ENCODE peak calls at places on chromosomes 2 and 18, in seven cellular contexts. D, F, M, C, X, L and Q are unnamed samples.

GRCh38 chr2:109340381-109340780 is 211.4 kb downstream of the SH3RF3 start:
- DNase-seq in M (no peak), F (no peak), X (no peak), D (no peak), L (no peak), C (no peak), Q (no peak)

GRCh38 chr2:72040629-72041403 is 106.8 kb downstream of the CYP26B1 start:
- DNase-seq in M (no peak), X (no peak), L (no peak), D (no peak), F (no peak), C (peak; percentile 60), Q (no peak)

GRCh38 chr2:222903234-222904220 is 42.7 kb downstream of the ACSL3 start:
- DNase-seq in X (peak; percentile 23), D (peak; percentile 81), C (peak; percentile 42), M (no peak), F (no peak), L (peak; percentile 63), Q (peak; percentile 61)

GRCh38 chr2:223711596-223712326 is 109.6 kb upstream of the SCG2 start:
- DNase-seq in F (no peak), M (no peak), L (no peak), X (no peak), D (no peak), C (no peak), Q (no peak)

GRCh38 chr2:47907097-47907781 is 941 bp upstream of the FBXO11 start:
- DNase-seq in F (peak; percentile 55), D (no peak), C (no peak), L (no peak), M (no peak), X (peak; percentile 20), Q (peak; percentile 70)

GRCh38 chr2:201496785-201497184 is 45.2 kb downstream of the STRADB start:
- DNase-seq in X (no peak), M (no peak), F (no peak), C (no peak), L (no peak), D (no peak), Q (no peak)

GRCh38 chr2:60299179-60299578 is 254.3 kb downstream of the BCL11A start:
- DNase-seq in L (no peak), F (no peak), C (no peak), X (no peak), M (no peak), D (no peak), Q (no peak)

GRCh38 chr2:173193925-173194324 is 118.3 kb downstream of the MAP3K20 start:
- DNase-seq in X (no peak), D (peak; percentile 27), M (no peak), L (no peak), F (no peak), C (no peak), Q (no peak)

GRCh38 chr2:234421-234820 is 29.4 kb downstream of the SH3YL1 start:
- DNase-seq in C (no peak), L (no peak), M (no peak), X (no peak), F (no peak), D (no peak), Q (no peak)

GRCh38 chr2:173048901-173049661 is 26.6 kb upstream of the MAP3K20 start:
- DNase-seq in X (no peak), L (peak; percentile 22), C (peak; percentile 89), F (no peak), M (no peak), D (peak; percentile 99), Q (peak; percentile 49)

GRCh38 chr2:33409417-33409955 is 67.0 kb upstream of the RASGRP3 start:
- DNase-seq in L (no peak), F (no peak), M (no peak), C (peak; percentile 33), X (no peak), D (no peak), Q (no peak)

GRCh38 chr2:159508140-159508539 is 108.2 kb downstream of the BAZ2B start:
- DNase-seq in F (no peak), C (no peak), M (no peak), L (no peak), X (no peak), D (no peak), Q (no peak)

GRCh38 chr2:194706179-194706578 is 950.8 kb upstream of the SLC39A10 start:
- DNase-seq in X (no peak), L (no peak), F (no peak), M (no peak), D (no peak), C (no peak), Q (no peak)

GRCh38 chr2:17816396-17817245 is at the start of gene MSGN1:
- DNase-seq in M (no peak), X (peak; percentile 27), L (no peak), C (no peak), F (no peak), D (no peak), Q (no peak)

GRCh38 chr2:25251461-25252273 is 83.3 kb upstream of the POMC start:
- DNase-seq in C (peak; percentile 68), M (peak; percentile 79), L (peak; percentile 91), D (no peak), X (peak; percentile 72), F (peak; percentile 75), Q (peak; percentile 66)

GRCh38 chr18:10927980-10928605 is 221.3 kb downstream of the PIEZO2 start:
- DNase-seq in M (no peak), F (no peak), X (no peak), L (peak; percentile 34), C (no peak), D (peak; percentile 36), Q (no peak)

GRCh38 chr2:61966087-61966727 is 60.7 kb downstream of the COMMD1 start:
- DNase-seq in L (no peak), F (no peak), M (no peak), C (no peak), X (no peak), D (no peak), Q (no peak)

GRCh38 chr2:61969376-61969775 is 63.9 kb downstream of the COMMD1 start:
- DNase-seq in D (peak; percentile 51), M (no peak), L (no peak), X (no peak), F (no peak), C (no peak), Q (no peak)

GRCh38 chr2:61967262-61967661 is 61.8 kb downstream of the COMMD1 start:
- DNase-seq in X (no peak), F (no peak), C (no peak), L (no peak), M (no peak), D (peak; percentile 45), Q (no peak)

DNA sequence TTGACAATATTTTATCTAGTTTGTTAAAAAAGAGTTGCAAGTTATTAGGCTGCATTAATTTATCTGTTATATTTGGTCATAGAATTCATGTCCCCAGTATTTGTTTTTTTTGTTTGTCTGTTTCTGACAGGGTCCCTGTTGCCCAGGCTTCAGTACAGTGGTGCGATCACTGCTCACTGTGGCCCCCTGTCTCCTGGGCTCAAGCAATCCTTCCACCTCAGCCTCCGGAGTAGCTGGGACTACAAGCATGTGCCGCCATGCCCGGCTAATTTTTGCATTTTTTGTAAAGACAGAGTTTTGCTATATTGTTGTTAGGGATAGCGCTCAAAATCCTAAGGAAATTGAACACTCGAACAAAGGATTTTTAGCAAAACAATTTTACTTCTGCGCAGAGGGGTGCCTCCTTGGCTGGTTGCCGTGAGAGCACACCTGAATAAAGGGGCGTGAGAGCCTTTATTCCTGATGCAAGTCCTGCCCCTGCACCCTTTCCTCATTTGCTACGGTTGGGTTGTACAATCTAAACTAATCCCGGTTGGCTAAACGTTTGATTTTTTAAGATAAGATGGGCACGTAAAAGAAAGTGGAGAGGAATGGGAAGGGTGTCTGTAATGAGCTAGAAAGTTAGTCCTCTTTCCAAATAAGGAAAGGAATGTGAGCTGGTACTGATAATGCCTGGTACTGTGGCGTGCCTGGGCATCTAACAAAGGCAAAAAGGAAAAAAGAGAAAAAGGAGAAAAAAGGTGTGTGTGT is 65.5 kb downstream of the COMMD1 start:
- DNase-seq in M (no peak), C (no peak), D (no peak), L (no peak), F (no peak), X (no peak), Q (no peak)
- TF ChIP-seq CTCF in M (no peak), C (peak; percentile 19), D (no peak), L (no peak), F (no peak), X (no peak), Q (no peak)

GRCh38 chr2:118089015-118089800 is 937 bp downstream of the INSIG2 start:
- DNase-seq in F (no peak), D (peak; percentile 49), L (peak; percentile 6), M (no peak), C (peak; percentile 42), X (peak; percentile 17), Q (peak; percentile 50)
- TF ChIP-seq CTCF in F (peak; percentile 29), D (peak; percentile 8), L (no peak), M (peak; percentile 69), C (peak; percentile 19), X (peak; percentile 12), Q (peak; percentile 35)

GRCh38 chr18:74289946-74290478 is 1.8 kb downstream of the CYB5A start:
- DNase-seq in F (no peak), X (no peak), D (no peak), L (no peak), M (no peak), C (no peak), Q (no peak)

GRCh38 chr18:74292541-74292858 is 737 bp upstream of the CYB5A start:
- DNase-seq in C (no peak), L (no peak), D (no peak), M (no peak), F (no peak), X (no peak), Q (no peak)

GRCh38 chr18:74290831-74291770 is 662 bp downstream of the CYB5A start:
- DNase-seq in L (no peak), X (peak; percentile 50), D (no peak), C (peak; percentile 34), F (peak; percentile 79), M (no peak), Q (peak; percentile 16)

GRCh38 chr18:74294526-74294925 is 2.8 kb upstream of the CYB5A start:
- DNase-seq in M (no peak), F (no peak), X (no peak), C (no peak), L (no peak), D (no peak), Q (no peak)

GRCh38 chr18:74291771-74292540 is at the start of gene CYB5A:
- DNase-seq in M (peak; percentile 99), F (peak; percentile 98), L (peak; percentile 100), C (peak; percentile 100), X (peak; percentile 99), D (peak; percentile 96), Q (peak; percentile 98)
- TF ChIP-seq CTCF in M (peak; percentile 44), F (no peak), L (no peak), C (no peak), X (no peak), D (no peak), Q (peak; percentile 51)

GRCh38 chr18:13471495-13471845 is 252.9 kb downstream of the LDLRAD4 start:
- DNase-seq in L (no peak), X (no peak), D (no peak), C (no peak), M (no peak), F (no peak), Q (no peak)

GRCh38 chr18:13471971-13472628 is 253.5 kb downstream of the LDLRAD4 start:
- DNase-seq in D (no peak), F (no peak), X (peak; percentile 40), L (no peak), C (no peak), M (no peak), Q (no peak)

GRCh38 chr18:13474336-13474735 is 252.0 kb downstream of the FAM210A start:
- DNase-seq in M (no peak), D (no peak), X (no peak), C (no peak), L (no peak), F (no peak), Q (no peak)

GRCh38 chr18:13474907-13475306 is 251.5 kb downstream of the FAM210A start:
- DNase-seq in F (no peak), L (no peak), D (no peak), X (no peak), M (no peak), C (no peak), Q (no peak)

GRCh38 chr18:13473751-13474150 is 252.6 kb downstream of the FAM210A start:
- DNase-seq in L (no peak), F (no peak), X (no peak), M (no peak), D (no peak), C (no peak), Q (no peak)
- TF ChIP-seq CTCF in L (no peak), F (no peak), X (no peak), M (no peak), D (no peak), C (no peak), Q (no peak)